ENCODE peak calls at places on chromosomes 2 and 18, in six cellular contexts. P is kidney epithelial cell, X is adrenal gland, L is K562, U is ovary, W is cardiac fibroblast. A is an unnamed sample.
A peak's percentile ranks its signal among the peaks of the same experiment; 100 is the strongest.

GRCh38 chr2:133346654-133347053 is 221.6 kb downstream of the NCKAP5 start:
- DNase-seq in W (peak; percentile 4), P (peak; percentile 85), X (no peak), L (no peak), U (no peak), A (peak; percentile 96)

GRCh38 chr2:237820421-237820820 is 21.8 kb downstream of the RBM44 start:
- DNase-seq in P (no peak), L (no peak), W (no peak), X (no peak), U (no peak), A (peak; percentile 60)

GRCh38 chr2:46174559-46175170 is 122.5 kb upstream of the EPAS1 start:
- DNase-seq in X (no peak), L (no peak), P (no peak), W (no peak), U (no peak), A (no peak)

GRCh38 chr2:46210063-46210462 is 87.1 kb upstream of the EPAS1 start:
- DNase-seq in P (no peak), L (no peak), U (no peak), W (no peak), X (no peak), A (no peak)

GRCh38 chr2:40164736-40165502 is 287.0 kb downstream of the SLC8A1 start:
- DNase-seq in P (no peak), W (peak; percentile 68), X (no peak), U (no peak), L (no peak), A (no peak)

GRCh38 chr2:114789989-114790388 is 347.5 kb downstream of the DPP10 start:
- DNase-seq in L (no peak), W (no peak), U (no peak), X (no peak), P (no peak), A (no peak)

GRCh38 chr2:166593403-166593802 is 99.4 kb upstream of the SCN7A start:
- DNase-seq in X (no peak), U (no peak), L (no peak), P (no peak), W (peak; percentile 27), A (peak; percentile 62)

GRCh38 chr2:197125000-197125399 is 185.6 kb downstream of the ANKRD44 start:
- DNase-seq in L (no peak), W (no peak), P (no peak), U (no peak), X (no peak), A (no peak)

GRCh38 chr2:218422403-218423086 is 3.6 kb downstream of the VIL1 start:
- DNase-seq in P (no peak), L (peak; percentile 59), X (no peak), W (no peak), U (no peak), A (no peak)

DNA sequence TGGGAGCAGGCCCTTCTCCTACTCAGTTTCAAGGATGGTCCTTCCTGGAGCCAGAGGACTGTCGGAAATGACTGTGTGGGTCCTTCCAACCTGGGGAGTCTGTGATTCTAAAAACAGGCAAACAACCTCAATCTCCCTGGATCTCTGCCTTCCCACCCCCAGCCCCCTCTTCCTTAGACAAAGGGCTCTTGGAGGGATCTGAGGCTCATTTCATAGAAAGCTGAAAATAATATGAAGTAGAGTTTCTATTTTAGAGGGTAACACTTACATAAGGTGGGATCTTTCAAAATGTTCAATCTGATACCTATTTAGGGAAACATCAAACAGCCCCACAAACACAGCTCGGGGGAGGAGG is 69.4 kb downstream of the RHOB start:
- DNase-seq in X (no peak), U (no peak), W (no peak), L (no peak), P (no peak), A (no peak)
- H3K4me3 ChIP-seq in X (no peak overlapping the region), U (no peak overlapping the region), W (no peak overlapping the region), L (no peak overlapping the region), P (no peak overlapping the region), A (no peak overlapping the region)

GRCh38 chr18:8778386-8778785 is 73.0 kb downstream of the MTCL1 start:
- DNase-seq in W (no peak), L (no peak), X (no peak), P (no peak), U (no peak), A (no peak)

GRCh38 chr18:8778824-8779223 is 73.5 kb downstream of the MTCL1 start:
- DNase-seq in L (no peak), X (no peak), P (no peak), U (no peak), W (no peak), A (no peak)

GRCh38 chr18:8781671-8782070 is 76.3 kb downstream of the MTCL1 start:
- DNase-seq in P (no peak), X (no peak), W (no peak), L (no peak), U (no peak), A (no peak)

GRCh38 chr18:8779251-8779650 is 73.9 kb downstream of the MTCL1 start:
- DNase-seq in X (no peak), P (no peak), W (no peak), L (no peak), U (peak; percentile 28), A (no peak)

GRCh38 chr18:8780227-8780626 is 74.9 kb downstream of the MTCL1 start:
- DNase-seq in U (no peak), L (no peak), W (no peak), P (no peak), X (no peak), A (no peak)
- TF ChIP-seq CTCF in U (no peak), L (no peak), W (no peak), P (no peak), X (no peak), A (no peak)

GRCh38 chr2:233075141-233075965 is 15.2 kb downstream of the INPP5D start:
- DNase-seq in P (no peak), U (no peak), X (no peak), L (no peak), W (no peak), A (no peak)
- H3K4me3 ChIP-seq in P (no peak overlapping the region), U (no peak overlapping the region), X (no peak overlapping the region), L (no peak overlapping the region), W (no peak overlapping the region), A (no peak overlapping the region)

GRCh38 chr2:235765181-235765820 is 271.5 kb downstream of the AGAP1 start:
- DNase-seq in L (no peak), X (no peak), P (peak; percentile 50), W (peak; percentile 56), U (peak; percentile 50), A (peak; percentile 60)

GRCh38 chr2:235763816-235764215 is 270.0 kb downstream of the AGAP1 start:
- DNase-seq in U (no peak), W (no peak), X (no peak), P (no peak), L (no peak), A (no peak)

GRCh38 chr2:235768606-235769005 is 274.8 kb downstream of the AGAP1 start:
- DNase-seq in W (no peak), P (no peak), L (no peak), U (no peak), X (no peak), A (peak; percentile 26)

GRCh38 chr2:235766206-235766794 is 272.5 kb downstream of the AGAP1 start:
- DNase-seq in L (peak; percentile 61), W (peak; percentile 87), P (peak; percentile 26), X (peak; percentile 80), U (peak; percentile 45), A (peak; percentile 70)

DNA sequence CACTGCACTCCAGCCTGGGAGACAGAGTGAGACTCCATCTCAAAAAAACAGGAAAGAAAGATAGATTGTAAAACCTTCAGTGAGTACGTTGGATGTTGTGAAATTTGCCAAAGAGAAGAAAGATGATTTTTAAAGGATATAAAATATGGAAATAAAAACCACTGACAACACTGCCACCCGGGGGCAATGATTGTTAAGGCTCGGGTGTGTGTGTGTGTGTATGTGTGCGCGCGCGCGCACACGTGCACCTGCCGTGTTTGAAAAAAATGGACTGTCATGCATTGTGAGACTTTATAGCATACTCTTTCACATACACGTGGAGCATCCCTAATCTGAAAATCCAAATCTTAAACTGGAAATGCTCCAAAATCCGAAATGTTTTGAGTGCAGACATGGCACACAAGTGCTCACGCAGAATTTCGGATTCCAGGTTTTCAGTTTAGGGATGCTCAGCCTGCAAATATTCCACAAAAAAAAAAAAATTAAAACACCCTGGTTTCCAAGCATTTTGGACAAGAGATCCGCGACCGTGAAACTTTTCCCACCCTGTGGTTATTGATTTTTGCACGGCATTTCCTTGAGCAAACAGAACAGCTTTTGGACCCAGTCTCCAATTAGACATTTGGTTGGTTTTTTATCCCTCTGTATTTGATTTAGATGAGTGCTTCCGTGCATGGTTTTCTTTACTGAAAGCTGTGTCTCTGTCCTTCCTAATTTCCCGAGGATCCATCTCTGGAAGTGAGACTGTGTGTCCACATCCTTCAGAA is 269.2 kb downstream of the AGAP1 start:
- DNase-seq in U (no peak), W (no peak), P (no peak), L (no peak), X (no peak), A (no peak)
- TF ChIP-seq CTCF in U (no peak), W (peak; percentile 18), P (no peak), L (no peak), X (no peak), A (no peak)

DNA sequence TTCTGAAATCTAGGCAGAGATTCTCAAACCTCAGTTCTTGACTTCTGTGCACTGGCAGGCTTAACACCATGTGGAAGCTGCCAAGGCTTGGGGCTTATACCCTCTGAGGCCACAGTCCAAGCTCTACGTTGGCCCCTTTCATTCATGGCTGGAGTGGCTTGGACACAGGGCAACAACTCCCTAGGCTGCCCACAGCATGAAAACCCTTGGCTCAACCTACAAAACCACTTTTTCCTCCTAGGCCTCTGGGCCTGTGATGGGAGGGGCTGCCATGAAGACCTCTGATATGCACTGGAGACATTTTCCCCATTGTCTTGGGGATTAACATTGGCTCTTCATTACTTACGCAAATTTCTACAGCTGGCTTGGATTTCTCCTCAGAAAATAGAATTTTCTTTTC is 46.7 kb downstream of the TANC1 start:
- DNase-seq in W (no peak), L (no peak), X (no peak), U (no peak), P (no peak), A (no peak)
- H3K4me3 ChIP-seq in W (no peak overlapping the region), L (no peak overlapping the region), X (no peak overlapping the region), U (no peak overlapping the region), P (no peak overlapping the region), A (no peak overlapping the region)

GRCh38 chr2:67930156-67930555 is 132.6 kb downstream of the C1D start:
- DNase-seq in W (no peak), U (no peak), P (no peak), L (no peak), X (no peak), A (no peak)

GRCh38 chr2:67923696-67924095 is 139.1 kb downstream of the C1D start:
- DNase-seq in W (peak; percentile 29), X (peak; percentile 23), L (no peak), U (no peak), P (no peak), A (no peak)

DNA sequence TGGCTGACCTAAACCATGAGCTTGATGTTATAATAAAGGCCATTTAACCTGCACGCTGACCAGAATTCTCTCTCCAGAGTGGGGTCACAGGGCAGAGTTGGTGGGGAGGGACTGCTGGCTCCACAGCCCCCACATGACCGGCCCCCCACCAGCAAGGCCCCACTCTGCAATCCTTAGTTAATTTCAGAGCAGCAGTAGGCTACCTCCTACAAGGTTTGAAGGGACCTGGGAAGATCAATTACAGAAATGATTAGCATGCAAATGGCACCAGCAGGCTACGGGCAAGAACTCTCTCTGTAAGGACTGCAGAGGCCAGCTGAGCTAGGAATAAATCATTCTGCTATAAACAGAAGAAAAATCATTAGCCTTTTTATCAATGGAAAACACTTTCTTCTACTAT is 135.3 kb downstream of the C1D start:
- DNase-seq in X (no peak), P (no peak), L (no peak), W (no peak), U (no peak), A (no peak)
- TF ChIP-seq CTCF in X (no peak), P (no peak), L (no peak), W (no peak), U (no peak), A (no peak)